ENCODE peak calls at places on chromosomes 13 and 19, in four cellular contexts. One of them, this sample, is unnamed.

GRCh38 chr13:46165485-46166220 is 16.3 kb downstream of the LCP1 start:
- DNase-seq in IMR-90: no peak
- DNase-seq in H9: no peak
- DNase-seq in neuronal stem cell: no peak
- DNase-seq in this sample: no peak

GRCh38 chr13:52348081-52348480 is 57.9 kb downstream of the THSD1 start:
- DNase-seq in IMR-90: peak; percentile 88
- DNase-seq in H9: no peak
- DNase-seq in neuronal stem cell: no peak
- DNase-seq in this sample: no peak

GRCh38 chr19:4987286-4987685 is 18.4 kb downstream of the KDM4B start:
- DNase-seq in IMR-90: no peak
- DNase-seq in H9: no peak
- DNase-seq in neuronal stem cell: no peak
- DNase-seq in this sample: peak; percentile 68

GRCh38 chr13:97786510-97786909 is 167.0 kb upstream of the IPO5 start:
- DNase-seq in IMR-90: no peak
- DNase-seq in H9: no peak
- DNase-seq in neuronal stem cell: no peak
- DNase-seq in this sample: no peak

GRCh38 chr19:46494115-46494935 is 1.3 kb downstream of the PNMA8B start:
- DNase-seq in IMR-90: no peak
- DNase-seq in H9: no peak
- DNase-seq in neuronal stem cell: no peak
- DNase-seq in this sample: no peak

GRCh38 chr13:34435338-34435737 is 506.7 kb upstream of the NBEA start:
- DNase-seq in IMR-90: no peak
- DNase-seq in H9: no peak
- DNase-seq in neuronal stem cell: no peak
- DNase-seq in this sample: peak; percentile 16

GRCh38 chr13:22047082-22047784 is 376.4 kb downstream of the FGF9 start:
- DNase-seq in IMR-90: peak; percentile 64
- DNase-seq in H9: no peak
- DNase-seq in neuronal stem cell: no peak
- DNase-seq in this sample: no peak

GRCh38 chr19:19336597-19336996 is 16.0 kb downstream of the MAU2 start:
- DNase-seq in IMR-90: no peak
- DNase-seq in H9: no peak
- DNase-seq in neuronal stem cell: no peak
- DNase-seq in this sample: no peak

GRCh38 chr13:24982333-24982999 is 113.5 kb upstream of the PABPC3 start:
- DNase-seq in IMR-90: no peak
- DNase-seq in H9: no peak
- DNase-seq in neuronal stem cell: no peak
- DNase-seq in this sample: no peak

GRCh38 chr19:45322744-45323281 is at the start of gene CKM:
- DNase-seq in IMR-90: no peak
- DNase-seq in H9: no peak
- DNase-seq in neuronal stem cell: no peak
- DNase-seq in this sample: no peak

GRCh38 chr19:12611361-12611699 is 610 bp downstream of the ZNF791 start:
- DNase-seq in IMR-90: peak; percentile 74
- DNase-seq in H9: peak; percentile 66
- DNase-seq in neuronal stem cell: peak; percentile 57
- DNase-seq in this sample: peak; percentile 83

DNA sequence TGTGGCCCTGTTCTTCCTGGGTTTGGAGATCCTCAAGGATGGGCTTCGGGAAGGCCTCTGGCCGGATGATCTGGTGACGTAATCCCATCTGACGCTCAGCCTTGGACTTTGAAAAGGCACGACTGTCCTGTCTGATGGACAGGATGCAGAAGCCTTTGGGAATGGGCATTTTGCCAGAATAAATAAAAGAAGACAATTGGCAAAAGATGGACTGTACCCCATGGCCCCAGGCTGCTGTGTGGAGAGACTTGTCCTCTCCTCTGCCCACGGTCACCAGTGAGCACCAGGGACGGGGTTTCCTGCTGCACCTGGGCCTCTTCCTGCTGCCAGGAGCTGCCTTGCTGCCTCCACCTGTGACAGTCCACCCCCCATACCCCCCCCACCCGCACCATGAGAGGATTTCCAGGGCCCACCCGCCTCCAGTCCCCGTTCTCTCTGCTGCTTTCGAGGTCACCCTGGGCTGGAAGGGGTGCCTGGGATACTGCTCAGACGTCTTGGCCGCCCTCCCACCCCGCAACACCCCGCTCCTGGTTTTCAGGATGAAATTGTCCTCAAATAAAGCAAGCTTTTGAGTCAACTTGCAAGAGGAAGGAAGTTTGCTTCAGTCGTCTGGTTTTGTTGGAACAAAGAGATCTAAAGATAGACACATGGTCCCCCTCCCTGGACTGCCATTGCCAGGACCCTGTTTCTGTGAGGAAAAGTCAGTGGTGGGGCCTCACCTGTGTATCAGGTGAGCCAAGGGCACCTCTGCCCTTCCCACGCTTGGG is 40.9 kb downstream of the MCF2L start:
- DNase-seq in IMR-90: no peak
- DNase-seq in H9: no peak
- DNase-seq in neuronal stem cell: no peak
- DNase-seq in this sample: no peak
- H3K9ac ChIP-seq in IMR-90: no peak overlapping the region
- H3K9ac ChIP-seq in H9: no peak overlapping the region
- H3K9ac ChIP-seq in neuronal stem cell: no peak overlapping the region
- H3K9ac ChIP-seq in this sample: no peak overlapping the region

GRCh38 chr19:14515501-14516047 is 2.6 kb downstream of the DNAJB1 start:
- DNase-seq in IMR-90: peak; percentile 52
- DNase-seq in H9: no peak
- DNase-seq in neuronal stem cell: no peak
- DNase-seq in this sample: no peak
- H3K18ac ChIP-seq in IMR-90: no peak overlapping the region
- H3K18ac ChIP-seq in H9: no peak overlapping the region
- H3K18ac ChIP-seq in neuronal stem cell: no peak overlapping the region
- H3K18ac ChIP-seq in this sample: no peak overlapping the region

GRCh38 chr19:49363265-49364082 is at the start of gene DKKL1:
- DNase-seq in IMR-90: peak; percentile 99
- DNase-seq in H9: peak; percentile 100
- DNase-seq in neuronal stem cell: peak; percentile 100
- DNase-seq in this sample: peak; percentile 100
- H3K27ac ChIP-seq in IMR-90: peak within 1 kb of the TSS; percentile 78
- H3K27ac ChIP-seq in H9: no peak within 1 kb of the TSS
- H3K27ac ChIP-seq in neuronal stem cell: peak within 1 kb of the TSS; percentile 81
- H3K27ac ChIP-seq in this sample: peak within 1 kb of the TSS; percentile 87

GRCh38 chr13:77916481-77916880 is 2.1 kb downstream of the EDNRB start:
- DNase-seq in IMR-90: no peak
- DNase-seq in H9: no peak
- DNase-seq in neuronal stem cell: no peak
- DNase-seq in this sample: no peak

GRCh38 chr13:77918391-77919261 is at the start of gene EDNRB:
- DNase-seq in IMR-90: peak; percentile 17
- DNase-seq in H9: peak; percentile 62
- DNase-seq in neuronal stem cell: peak; percentile 26
- DNase-seq in this sample: peak; percentile 74

GRCh38 chr13:77925616-77926015 is 7.0 kb upstream of the EDNRB start:
- DNase-seq in IMR-90: no peak
- DNase-seq in H9: no peak
- DNase-seq in neuronal stem cell: no peak
- DNase-seq in this sample: no peak

GRCh38 chr13:77915676-77916075 is 3.0 kb downstream of the EDNRB start:
- DNase-seq in IMR-90: no peak
- DNase-seq in H9: no peak
- DNase-seq in neuronal stem cell: no peak
- DNase-seq in this sample: no peak

GRCh38 chr13:77919351-77920294 is 992 bp upstream of the EDNRB start:
- DNase-seq in IMR-90: peak; percentile 15
- DNase-seq in H9: peak; percentile 73
- DNase-seq in neuronal stem cell: peak; percentile 18
- DNase-seq in this sample: peak; percentile 75
- H3K9ac ChIP-seq in IMR-90: peak overlapping the region; percentile 60
- H3K9ac ChIP-seq in H9: no peak overlapping the region
- H3K9ac ChIP-seq in neuronal stem cell: peak overlapping the region; percentile 68
- H3K9ac ChIP-seq in this sample: peak overlapping the region; percentile 62

GRCh38 chr19:43504426-43505185 is at the start of gene PHLDB3:
- DNase-seq in IMR-90: peak; percentile 9
- DNase-seq in H9: peak; percentile 64
- DNase-seq in neuronal stem cell: no peak
- DNase-seq in this sample: peak; percentile 36

GRCh38 chr19:43501661-43502418 is 2.7 kb downstream of the PHLDB3 start:
- DNase-seq in IMR-90: no peak
- DNase-seq in H9: peak; percentile 86
- DNase-seq in neuronal stem cell: peak; percentile 54
- DNase-seq in this sample: peak; percentile 73

GRCh38 chr19:43502419-43502976 is 2.0 kb downstream of the PHLDB3 start:
- DNase-seq in IMR-90: no peak
- DNase-seq in H9: no peak
- DNase-seq in neuronal stem cell: no peak
- DNase-seq in this sample: no peak

GRCh38 chr19:43505186-43505456 is 575 bp upstream of the PHLDB3 start:
- DNase-seq in IMR-90: no peak
- DNase-seq in H9: no peak
- DNase-seq in neuronal stem cell: no peak
- DNase-seq in this sample: no peak

GRCh38 chr19:43503501-43504425 is 783 bp downstream of the PHLDB3 start:
- DNase-seq in IMR-90: peak; percentile 84
- DNase-seq in H9: peak; percentile 97
- DNase-seq in neuronal stem cell: peak; percentile 97
- DNase-seq in this sample: peak; percentile 95
- H3K18ac ChIP-seq in IMR-90: peak overlapping the region; percentile 40
- H3K18ac ChIP-seq in H9: peak overlapping the region; percentile 70
- H3K18ac ChIP-seq in neuronal stem cell: peak overlapping the region; percentile 99
- H3K18ac ChIP-seq in this sample: no peak overlapping the region

GRCh38 chr19:16920816-16921529 is 32.2 kb downstream of the F2RL3 start:
- DNase-seq in IMR-90: peak; percentile 88
- DNase-seq in H9: no peak
- DNase-seq in neuronal stem cell: no peak
- DNase-seq in this sample: peak; percentile 13
- H3K27ac ChIP-seq in IMR-90: no peak overlapping the region
- H3K27ac ChIP-seq in H9: no peak overlapping the region
- H3K27ac ChIP-seq in neuronal stem cell: no peak overlapping the region
- H3K27ac ChIP-seq in this sample: no peak overlapping the region